ENCODE peak calls at places on chromosomes 11 and 22, in eight cellular contexts. One of them, this sample, is unnamed. For H3K9me2, the result is how much of the 10 kb centered on the place peaks cover.

GRCh38 chr22:24183321-24184031 is 2.2 kb downstream of the SUSD2 start:
- DNase-seq in OCI-LY7: no peak
- DNase-seq in hepatocyte: no peak
- DNase-seq in SK-N-SH: no peak
- DNase-seq in HCT116: no peak
- DNase-seq in GM23248: no peak
- DNase-seq in GM23338: no peak
- DNase-seq in MM.1S: no peak
- DNase-seq in this sample: no peak

GRCh38 chr11:134521001-134521400 is 109.0 kb upstream of the B3GAT1 start:
- DNase-seq in GM23338: no peak
- DNase-seq in SK-N-SH: no peak
- DNase-seq in MM.1S: no peak
- DNase-seq in HCT116: no peak
- DNase-seq in OCI-LY7: no peak
- DNase-seq in hepatocyte: no peak
- DNase-seq in GM23248: no peak
- DNase-seq in this sample: no peak

GRCh38 chr11:10762185-10762584 is 11.1 kb downstream of the CTR9 start:
- DNase-seq in GM23248: no peak
- DNase-seq in hepatocyte: no peak
- DNase-seq in HCT116: no peak
- DNase-seq in MM.1S: peak
- DNase-seq in SK-N-SH: no peak
- DNase-seq in OCI-LY7: peak
- DNase-seq in GM23338: no peak
- DNase-seq in this sample: no peak

GRCh38 chr11:70494559-70495350 is 96.4 kb downstream of the CTTN start:
- DNase-seq in OCI-LY7: no peak
- DNase-seq in SK-N-SH: no peak
- DNase-seq in hepatocyte: no peak
- DNase-seq in MM.1S: no peak
- DNase-seq in HCT116: no peak
- DNase-seq in GM23248: no peak
- DNase-seq in GM23338: no peak
- DNase-seq in this sample: no peak

GRCh38 chr11:35126000-35126878 is 12.7 kb upstream of the CD44 start:
- DNase-seq in MM.1S: peak
- DNase-seq in OCI-LY7: peak
- DNase-seq in GM23338: no peak
- DNase-seq in GM23248: peak
- DNase-seq in hepatocyte: no peak
- DNase-seq in HCT116: no peak
- DNase-seq in SK-N-SH: no peak
- DNase-seq in this sample: no peak

GRCh38 chr11:35376613-35377012 is 42.7 kb downstream of the SLC1A2 start:
- DNase-seq in MM.1S: no peak
- DNase-seq in HCT116: no peak
- DNase-seq in SK-N-SH: peak
- DNase-seq in GM23248: peak
- DNase-seq in hepatocyte: no peak
- DNase-seq in OCI-LY7: no peak
- DNase-seq in GM23338: no peak
- DNase-seq in this sample: no peak

GRCh38 chr11:64713031-64713780 is 9.8 kb downstream of the NRXN2 start:
- DNase-seq in hepatocyte: peak
- DNase-seq in OCI-LY7: no peak
- DNase-seq in SK-N-SH: no peak
- DNase-seq in GM23248: peak
- DNase-seq in GM23338: peak
- DNase-seq in MM.1S: peak
- DNase-seq in HCT116: no peak
- DNase-seq in this sample: no peak

GRCh38 chr11:107702723-107703122 is 9.1 kb downstream of the SLN start:
- DNase-seq in HCT116: no peak
- DNase-seq in GM23248: peak
- DNase-seq in MM.1S: no peak
- DNase-seq in GM23338: no peak
- DNase-seq in SK-N-SH: no peak
- DNase-seq in hepatocyte: no peak
- DNase-seq in OCI-LY7: no peak
- DNase-seq in this sample: peak

GRCh38 chr11:121055076-121055475 is 31.2 kb downstream of the TBCEL start:
- DNase-seq in MM.1S: no peak
- DNase-seq in GM23248: no peak
- DNase-seq in SK-N-SH: no peak
- DNase-seq in OCI-LY7: no peak
- DNase-seq in GM23338: no peak
- DNase-seq in hepatocyte: no peak
- DNase-seq in HCT116: no peak
- DNase-seq in this sample: no peak

DNA sequence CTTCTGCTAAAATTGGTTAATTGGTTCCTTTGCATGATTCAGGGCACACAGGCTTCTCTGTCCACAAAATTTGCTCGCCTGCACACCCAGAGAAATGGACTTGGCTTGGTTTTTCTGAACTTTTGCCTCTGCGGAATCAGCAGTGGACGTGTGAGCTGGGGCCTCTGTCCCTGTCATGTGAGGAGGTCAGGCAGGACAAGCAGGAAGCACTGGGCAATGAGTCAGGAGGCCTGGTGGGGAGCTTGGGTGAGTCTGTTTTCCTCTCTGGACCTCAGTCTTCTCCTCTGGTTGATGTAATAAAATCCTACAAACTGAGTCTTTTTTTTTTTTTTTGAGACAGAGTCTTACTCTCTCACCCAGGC is 10.4 kb upstream of the CELSR1 start:
- DNase-seq in OCI-LY7: no peak
- DNase-seq in HCT116: no peak
- DNase-seq in GM23338: no peak
- DNase-seq in MM.1S: no peak
- DNase-seq in SK-N-SH: no peak
- DNase-seq in hepatocyte: peak
- DNase-seq in GM23248: peak
- DNase-seq in this sample: peak
- TF ChIP-seq EZH2phosphoT487 in OCI-LY7: no peak
- TF ChIP-seq EZH2phosphoT487 in HCT116: no peak
- TF ChIP-seq EZH2phosphoT487 in GM23338: no peak
- TF ChIP-seq EZH2phosphoT487 in MM.1S: no peak
- TF ChIP-seq EZH2phosphoT487 in SK-N-SH: no peak
- TF ChIP-seq EZH2phosphoT487 in hepatocyte: no peak
- TF ChIP-seq EZH2phosphoT487 in GM23248: no peak
- TF ChIP-seq EZH2phosphoT487 in this sample: no peak

GRCh38 chr11:1694064-1694845 is 2.7 kb upstream of the KRTAP5-6 start:
- DNase-seq in hepatocyte: peak
- DNase-seq in SK-N-SH: peak
- DNase-seq in GM23248: peak
- DNase-seq in GM23338: peak
- DNase-seq in MM.1S: peak
- DNase-seq in HCT116: peak
- DNase-seq in OCI-LY7: peak
- DNase-seq in this sample: peak

GRCh38 chr11:1691878-1692707 is 4.9 kb upstream of the KRTAP5-6 start:
- DNase-seq in HCT116: no peak
- DNase-seq in hepatocyte: no peak
- DNase-seq in GM23338: no peak
- DNase-seq in MM.1S: no peak
- DNase-seq in OCI-LY7: no peak
- DNase-seq in SK-N-SH: no peak
- DNase-seq in GM23248: no peak
- DNase-seq in this sample: no peak

GRCh38 chr11:1692708-1693326 is 4.2 kb upstream of the KRTAP5-6 start:
- DNase-seq in MM.1S: no peak
- DNase-seq in GM23248: no peak
- DNase-seq in OCI-LY7: no peak
- DNase-seq in GM23338: no peak
- DNase-seq in HCT116: no peak
- DNase-seq in SK-N-SH: no peak
- DNase-seq in hepatocyte: no peak
- DNase-seq in this sample: no peak

GRCh38 chr11:1694846-1695547 is 2.0 kb upstream of the KRTAP5-6 start:
- DNase-seq in GM23248: no peak
- DNase-seq in SK-N-SH: no peak
- DNase-seq in OCI-LY7: no peak
- DNase-seq in GM23338: no peak
- DNase-seq in MM.1S: no peak
- DNase-seq in hepatocyte: no peak
- DNase-seq in HCT116: no peak
- DNase-seq in this sample: no peak

DNA sequence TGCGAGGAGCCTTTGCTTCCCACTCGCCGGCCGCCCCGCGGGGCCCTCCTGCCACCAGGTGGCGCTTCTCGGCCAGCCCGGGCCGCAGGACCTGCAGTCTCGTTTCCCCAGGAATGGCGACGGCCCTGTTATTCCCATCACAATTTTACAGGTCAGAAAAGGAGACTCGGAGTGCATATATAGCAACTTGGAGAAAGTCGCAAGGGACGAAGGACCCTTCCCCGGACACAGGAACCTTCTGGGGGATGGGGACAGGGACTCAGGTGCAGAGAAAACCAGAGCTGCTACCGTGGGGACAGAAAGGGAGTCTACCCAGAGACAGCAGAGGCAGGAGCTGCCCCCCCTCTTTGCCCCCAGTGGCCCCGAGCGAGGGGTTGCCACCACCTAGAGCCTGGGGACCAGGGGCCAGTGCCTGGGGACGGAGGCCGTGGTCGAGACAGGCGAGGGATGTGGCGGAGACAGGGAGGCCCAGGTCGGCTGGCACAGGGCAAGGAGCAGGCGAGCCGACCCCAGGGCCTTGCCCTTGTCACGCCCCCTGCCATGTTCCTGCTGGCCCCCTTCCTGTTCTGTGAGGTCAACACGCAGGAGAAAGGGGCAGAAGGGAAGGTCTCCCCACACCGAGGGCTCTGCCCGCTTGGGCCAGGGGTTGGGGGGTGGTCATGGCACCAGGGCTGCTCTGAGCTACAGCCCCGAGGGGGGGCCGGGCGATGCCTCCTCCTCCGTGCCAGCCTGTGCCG is 3.5 kb upstream of the KRTAP5-6 start:
- DNase-seq in HCT116: peak
- DNase-seq in MM.1S: peak
- DNase-seq in hepatocyte: peak
- DNase-seq in SK-N-SH: peak
- DNase-seq in GM23248: peak
- DNase-seq in GM23338: peak
- DNase-seq in OCI-LY7: peak
- DNase-seq in this sample: peak
- H3K9me2 ChIP-seq in HCT116: under half
- H3K9me2 ChIP-seq in MM.1S: under half
- H3K9me2 ChIP-seq in hepatocyte: under half
- H3K9me2 ChIP-seq in SK-N-SH: under half
- H3K9me2 ChIP-seq in GM23248: under half
- H3K9me2 ChIP-seq in GM23338: under half
- H3K9me2 ChIP-seq in OCI-LY7: under half
- H3K9me2 ChIP-seq in this sample: under half

DNA sequence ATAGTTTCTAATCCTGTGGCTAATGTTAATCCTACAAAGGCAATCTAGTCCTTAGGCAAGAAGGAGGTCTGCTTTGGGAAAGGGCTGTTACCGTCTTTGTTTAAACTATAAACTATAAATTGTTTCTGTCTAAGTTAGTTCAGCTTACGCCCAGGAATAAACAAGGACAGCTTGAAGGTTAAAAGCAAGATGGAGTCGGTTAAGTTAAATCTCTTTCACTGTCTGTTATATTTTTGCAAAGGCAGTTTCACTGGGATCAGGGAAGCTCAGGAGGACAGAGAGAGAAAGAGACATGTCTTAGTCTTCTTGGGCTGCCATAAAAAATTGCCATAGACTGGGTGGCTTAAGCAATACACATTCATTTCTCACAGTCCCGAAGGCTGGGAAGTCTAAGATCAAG is 27.6 kb upstream of the CEP295 start:
- DNase-seq in MM.1S: no peak
- DNase-seq in HCT116: no peak
- DNase-seq in SK-N-SH: no peak
- DNase-seq in OCI-LY7: no peak
- DNase-seq in GM23248: no peak
- DNase-seq in GM23338: no peak
- DNase-seq in hepatocyte: no peak
- DNase-seq in this sample: no peak
- TF ChIP-seq EZH2phosphoT487 in MM.1S: no peak
- TF ChIP-seq EZH2phosphoT487 in HCT116: no peak
- TF ChIP-seq EZH2phosphoT487 in SK-N-SH: no peak
- TF ChIP-seq EZH2phosphoT487 in OCI-LY7: no peak
- TF ChIP-seq EZH2phosphoT487 in GM23248: no peak
- TF ChIP-seq EZH2phosphoT487 in GM23338: no peak
- TF ChIP-seq EZH2phosphoT487 in hepatocyte: no peak
- TF ChIP-seq EZH2phosphoT487 in this sample: no peak

GRCh38 chr22:19455585-19456370 is 8.3 kb upstream of the C22orf39 start:
- DNase-seq in hepatocyte: no peak
- DNase-seq in GM23338: no peak
- DNase-seq in GM23248: peak
- DNase-seq in OCI-LY7: no peak
- DNase-seq in HCT116: no peak
- DNase-seq in MM.1S: no peak
- DNase-seq in SK-N-SH: no peak
- DNase-seq in this sample: no peak

GRCh38 chr22:19460036-19460435 is 12.5 kb upstream of the C22orf39 start:
- DNase-seq in GM23248: no peak
- DNase-seq in hepatocyte: no peak
- DNase-seq in HCT116: no peak
- DNase-seq in MM.1S: no peak
- DNase-seq in GM23338: no peak
- DNase-seq in SK-N-SH: no peak
- DNase-seq in OCI-LY7: no peak
- DNase-seq in this sample: no peak

GRCh38 chr22:19455033-19455432 is 7.5 kb upstream of the C22orf39 start:
- DNase-seq in SK-N-SH: no peak
- DNase-seq in HCT116: no peak
- DNase-seq in MM.1S: no peak
- DNase-seq in OCI-LY7: no peak
- DNase-seq in GM23248: no peak
- DNase-seq in hepatocyte: no peak
- DNase-seq in GM23338: no peak
- DNase-seq in this sample: no peak

GRCh38 chr22:19456541-19456940 is 9.0 kb upstream of the C22orf39 start:
- DNase-seq in HCT116: no peak
- DNase-seq in GM23248: no peak
- DNase-seq in OCI-LY7: no peak
- DNase-seq in SK-N-SH: no peak
- DNase-seq in hepatocyte: no peak
- DNase-seq in GM23338: no peak
- DNase-seq in MM.1S: no peak
- DNase-seq in this sample: no peak

DNA sequence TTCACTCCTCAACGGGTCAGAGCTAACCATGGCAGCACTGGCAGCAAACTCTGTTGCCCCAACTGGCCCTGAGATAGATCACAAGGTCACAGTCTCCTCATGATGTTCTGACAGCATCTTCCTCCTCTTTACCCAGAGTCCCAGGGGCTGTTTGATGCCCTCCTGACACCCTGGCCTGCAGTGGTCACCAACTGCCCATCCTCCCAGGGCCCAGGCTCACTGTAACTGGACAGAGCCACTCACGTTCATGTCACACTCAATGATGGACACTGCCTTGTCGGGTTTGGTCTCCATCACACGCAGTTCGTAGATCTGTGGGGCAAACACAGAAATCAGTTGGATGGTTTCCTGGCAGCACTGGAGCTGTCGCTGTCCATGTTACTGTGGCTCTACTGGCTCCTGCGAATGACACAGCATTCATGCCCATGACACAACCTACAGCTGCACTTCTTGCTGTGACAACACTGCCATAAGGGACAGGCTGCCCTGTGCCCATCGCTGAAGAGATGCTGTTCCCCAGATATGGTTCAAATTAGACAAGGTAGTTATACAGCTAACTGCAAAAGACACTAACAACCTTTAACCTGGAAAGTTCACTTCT is 10.4 kb upstream of the C22orf39 start:
- DNase-seq in GM23338: no peak
- DNase-seq in HCT116: no peak
- DNase-seq in hepatocyte: no peak
- DNase-seq in MM.1S: no peak
- DNase-seq in OCI-LY7: no peak
- DNase-seq in GM23248: no peak
- DNase-seq in SK-N-SH: no peak
- DNase-seq in this sample: no peak
- H3K9me2 ChIP-seq in GM23338: under half
- H3K9me2 ChIP-seq in HCT116: under half
- H3K9me2 ChIP-seq in hepatocyte: under half
- H3K9me2 ChIP-seq in MM.1S: under half
- H3K9me2 ChIP-seq in OCI-LY7: under half
- H3K9me2 ChIP-seq in GM23248: under half
- H3K9me2 ChIP-seq in SK-N-SH: under half
- H3K9me2 ChIP-seq in this sample: under half